ENCODE peak calls at places on chromosomes 6 and 20, in four cellular contexts. Z, Y, F and B are unnamed samples.

GRCh38 chr6:145886228-145886956 is 71.8 kb upstream of the FBXO30 start:
- DNase-seq in F (no peak), Z (no peak), Y (no peak), B (no peak)

GRCh38 chr6:57173056-57173885 is 1.1 kb downstream of the BAG2 start:
- DNase-seq in Y (no peak), F (peak; percentile 6), Z (no peak), B (no peak)

GRCh38 chr6:82270791-82271392 is 23.3 kb upstream of the IBTK start:
- DNase-seq in Z (no peak), F (no peak), Y (no peak), B (no peak)

GRCh38 chr6:94278146-94278545 is 858.8 kb upstream of the EPHA7 start:
- DNase-seq in Z (no peak), F (no peak), Y (no peak), B (no peak)

GRCh38 chr6:144087789-144088426 is 7.5 kb downstream of the SF3B5 start:
- DNase-seq in F (no peak), Z (no peak), Y (no peak), B (no peak)

GRCh38 chr20:63321148-63321831 is 28.3 kb downstream of the COL20A1 start:
- DNase-seq in Y (peak; percentile 48), Z (no peak), F (no peak), B (no peak)

GRCh38 chr6:109055771-109056235 is 38.8 kb downstream of the SESN1 start:
- DNase-seq in Z (no peak), Y (no peak), F (no peak), B (no peak)

GRCh38 chr20:62421716-62421990 is 5.7 kb downstream of the RBBP8NL start:
- DNase-seq in F (no peak), Y (no peak), Z (no peak), B (no peak)

GRCh38 chr6:127190552-127190951 is 72.1 kb downstream of the RSPO3 start:
- DNase-seq in Z (no peak), Y (no peak), F (no peak), B (no peak)

GRCh38 chr6:87198496-87198895 is 43.1 kb downstream of the ZNF292 start:
- DNase-seq in Y (no peak), F (no peak), Z (no peak), B (no peak)

GRCh38 chr6:4567141-4567540 is 209.1 kb upstream of the CDYL start:
- DNase-seq in Y (no peak), Z (no peak), F (no peak), B (no peak)

GRCh38 chr6:150417899-150418824 is 49.4 kb downstream of the IYD start:
- DNase-seq in Z (no peak), Y (no peak), F (no peak), B (no peak)

GRCh38 chr6:125112934-125113333 is 40.6 kb upstream of the TPD52L1 start:
- DNase-seq in F (no peak), Y (no peak), Z (no peak), B (no peak)

GRCh38 chr6:2245103-2245953 is at the start of gene GMDS:
- DNase-seq in Z (peak; percentile 66), Y (peak; percentile 92), F (peak; percentile 87), B (peak; percentile 90)
- H3K4me3 ChIP-seq in Z (peak within 1 kb of the TSS; percentile 97), Y (peak within 1 kb of the TSS; percentile 96), F (peak within 1 kb of the TSS; percentile 86), B (peak within 1 kb of the TSS; percentile 97)

DNA sequence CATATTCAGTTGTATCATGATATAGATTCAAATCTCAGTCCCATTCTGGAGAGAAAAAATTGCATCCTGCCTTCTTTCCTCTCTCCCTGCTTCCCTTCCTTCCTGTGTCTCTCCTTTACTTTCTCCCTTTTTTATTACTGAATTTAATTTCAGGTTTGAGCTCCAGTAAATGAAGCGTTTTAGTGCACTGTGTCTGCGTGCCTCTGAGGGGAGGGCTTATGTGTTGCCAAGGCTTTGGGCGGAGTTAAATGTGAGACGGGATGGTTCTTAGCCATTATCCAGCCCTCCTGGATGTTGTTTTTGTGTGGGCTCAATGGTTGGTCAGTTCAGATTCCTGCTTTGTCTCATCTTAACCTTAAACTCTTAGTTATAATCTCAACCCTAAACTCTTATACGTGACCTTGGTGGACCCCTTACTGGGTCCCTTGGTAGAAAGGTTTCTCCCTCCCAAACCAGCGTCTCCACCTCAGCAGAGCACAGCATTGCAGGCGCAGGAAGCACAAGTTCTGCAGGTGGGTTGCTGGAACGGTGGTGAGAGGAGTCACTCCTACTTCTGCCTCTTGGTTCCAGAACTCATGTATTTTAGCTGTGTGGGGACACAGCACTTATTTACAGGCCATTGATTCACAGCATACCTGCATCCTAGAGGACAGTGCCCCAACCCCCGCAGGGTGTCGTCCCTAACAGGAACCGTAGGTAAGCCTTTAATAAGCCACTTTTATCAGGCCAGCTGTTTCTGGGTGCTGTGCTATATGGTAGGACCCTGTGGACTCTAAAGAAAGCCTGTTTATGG is 68.5 kb downstream of the DNAH8 start:
- DNase-seq in Y (no peak), F (no peak), Z (no peak), B (no peak)
- H3K4me3 ChIP-seq in Y (no peak overlapping the region), F (no peak overlapping the region), Z (no peak overlapping the region), B (no peak overlapping the region)

GRCh38 chr6:11110921-11111768 is at the start of gene ERVFRD-1:
- DNase-seq in Z (no peak), F (no peak), Y (no peak), B (no peak)
- H3K4me3 ChIP-seq in Z (no peak within 1 kb of the TSS), F (no peak within 1 kb of the TSS), Y (peak within 1 kb of the TSS; percentile 27), B (no peak within 1 kb of the TSS)

DNA sequence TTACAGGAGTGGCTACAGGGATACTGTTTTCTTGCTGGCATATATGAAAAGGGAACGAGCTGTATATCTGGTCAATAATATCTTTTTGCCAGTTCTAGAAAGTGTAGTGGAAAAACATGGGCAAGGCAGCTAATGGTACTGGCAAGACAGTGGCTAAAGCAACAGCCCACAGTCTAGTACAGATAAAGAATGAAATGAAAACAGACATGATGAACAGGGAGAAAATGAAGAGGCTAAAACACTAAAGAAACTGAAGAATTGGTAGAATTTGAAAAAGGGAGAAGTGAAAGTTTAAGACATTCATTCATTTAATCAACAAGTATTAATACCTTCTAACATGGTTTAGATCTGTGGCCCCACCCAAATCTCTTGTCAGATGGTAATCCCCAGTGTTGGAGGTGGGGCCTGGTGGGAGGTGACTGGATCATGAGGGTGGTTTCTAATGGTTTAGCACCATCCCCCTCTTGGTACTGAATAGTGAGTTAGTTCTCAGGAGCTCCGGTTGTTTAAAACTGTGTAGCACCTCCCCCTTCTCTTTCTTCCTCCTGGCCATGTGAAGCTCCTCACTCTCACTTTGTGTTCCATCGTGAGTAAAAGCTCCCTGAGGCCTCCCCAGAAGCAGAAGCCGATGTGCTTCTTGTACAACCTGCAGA is 18.1 kb downstream of the FAM184A start:
- DNase-seq in Y (no peak), Z (no peak), F (no peak), B (no peak)
- H3K4me3 ChIP-seq in Y (no peak overlapping the region), Z (no peak overlapping the region), F (no peak overlapping the region), B (no peak overlapping the region)

GRCh38 chr6:46642928-46643751 is 9.5 kb downstream of the CYP39A1 start:
- DNase-seq in Z (no peak), F (no peak), Y (no peak), B (no peak)
- H3K4me3 ChIP-seq in Z (no peak overlapping the region), F (no peak overlapping the region), Y (no peak overlapping the region), B (no peak overlapping the region)

GRCh38 chr20:3659492-3660261 is 3.5 kb downstream of the GFRA4 start:
- DNase-seq in Y (no peak), Z (peak; percentile 11), F (no peak), B (no peak)

GRCh38 chr20:3663031-3663701 is at the start of gene GFRA4:
- DNase-seq in F (no peak), Y (no peak), Z (no peak), B (no peak)

GRCh38 chr20:3661836-3662665 is 1.1 kb downstream of the GFRA4 start:
- DNase-seq in F (no peak), Z (no peak), Y (no peak), B (no peak)

GRCh38 chr20:3660262-3661059 is 2.7 kb downstream of the GFRA4 start:
- DNase-seq in Y (no peak), F (no peak), Z (peak; percentile 19), B (no peak)

DNA sequence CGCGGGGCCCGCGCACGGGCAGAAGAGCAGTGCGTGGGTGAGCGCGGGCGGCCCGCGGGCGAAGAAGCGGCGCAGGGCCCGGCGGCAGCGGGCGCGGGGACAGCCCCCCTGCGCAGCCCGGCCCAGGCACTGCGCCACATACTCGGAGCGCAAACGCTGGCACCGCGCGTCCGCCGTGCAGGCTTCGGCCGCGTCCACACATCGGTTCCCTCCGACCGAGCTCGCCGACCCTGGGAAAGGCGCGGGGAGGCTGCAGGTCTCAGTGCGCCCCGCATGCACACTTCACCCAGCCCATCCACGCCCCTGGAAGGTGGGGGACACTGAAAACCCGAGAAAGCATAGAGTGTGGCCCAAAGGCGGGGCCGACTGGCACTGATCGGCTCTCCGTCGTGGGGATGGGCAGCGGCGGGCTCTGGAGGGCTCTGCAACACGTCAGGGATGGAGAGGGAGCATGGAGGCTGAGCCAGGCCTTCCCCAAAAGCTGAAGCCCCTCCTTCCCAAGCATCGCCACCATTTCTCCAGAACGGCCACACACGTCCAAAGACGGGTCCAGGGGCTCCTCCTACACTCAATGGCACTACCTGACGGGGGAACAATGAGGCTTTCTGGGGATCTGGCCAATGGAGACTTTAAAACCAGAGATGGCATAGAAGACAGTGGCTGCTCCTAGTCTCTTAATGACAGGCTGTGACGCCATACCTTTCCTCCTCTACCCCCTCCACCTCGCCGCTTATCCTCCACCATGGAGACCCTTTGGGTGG is 2.0 kb downstream of the GFRA4 start:
- DNase-seq in F (no peak), Y (no peak), Z (no peak), B (no peak)
- H3K4me3 ChIP-seq in F (no peak overlapping the region), Y (no peak overlapping the region), Z (peak overlapping the region; percentile 11), B (no peak overlapping the region)

DNA sequence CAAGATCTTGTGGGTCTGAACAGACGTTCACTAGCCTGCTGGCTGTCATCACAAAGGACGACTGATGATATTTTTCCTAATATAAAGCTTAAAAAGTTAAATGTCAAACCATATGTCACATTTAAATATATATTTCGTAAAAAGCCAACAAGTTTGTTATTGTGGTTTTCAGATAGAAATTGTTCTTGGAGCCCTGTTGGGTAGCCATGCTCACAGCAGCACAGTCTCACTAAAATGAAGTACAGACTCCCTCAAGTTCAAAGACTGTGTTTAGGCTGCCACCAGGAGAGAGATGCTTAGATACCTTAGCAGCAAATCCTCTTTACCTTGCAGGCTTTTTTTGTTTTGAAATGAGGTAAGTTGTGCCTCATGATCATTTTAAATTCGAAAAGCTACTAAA is 17.8 kb downstream of the EEF1E1 start:
- DNase-seq in F (no peak), Y (no peak), Z (no peak), B (no peak)
- H3K4me3 ChIP-seq in F (no peak overlapping the region), Y (no peak overlapping the region), Z (no peak overlapping the region), B (no peak overlapping the region)

GRCh38 chr6:31355540-31355988 is 1.4 kb downstream of the HLA-B start:
- DNase-seq in F (no peak), Z (no peak), Y (no peak), B (no peak)
- H3K4me3 ChIP-seq in F (no peak overlapping the region), Z (no peak overlapping the region), Y (peak overlapping the region; percentile 68), B (no peak overlapping the region)